ENCODE peak calls at places on chromosomes 2 and 18, in seven cellular contexts. Z, Y, D, U, M, P and C are unnamed samples.

GRCh38 chr2:62348700-62349099 is 152.8 kb downstream of the B3GNT2 start:
- DNase-seq in Z (no peak), Y (no peak), D (peak; percentile 84), U (no peak), M (no peak), P (no peak), C (no peak)

GRCh38 chr2:75709297-75709696 is 1.4 kb downstream of the GCFC2 start:
- DNase-seq in Z (no peak), Y (no peak), D (peak; percentile 17), U (no peak), M (no peak), P (no peak), C (no peak)

GRCh38 chr2:92072461-92073035 is 2798.7 kb upstream of the TEKT4 start:
- DNase-seq in Z (peak; percentile 31), Y (no peak), D (no peak), U (no peak), M (peak; percentile 2), P (no peak), C (no peak)

GRCh38 chr2:127651987-127652550 is 6.1 kb downstream of the GPR17 start:
- DNase-seq in Z (peak; percentile 93), Y (no peak), D (no peak), U (no peak), M (peak; percentile 63), P (no peak), C (no peak)

GRCh38 chr2:227374158-227374557 is 4.9 kb downstream of the TM4SF20 start:
- DNase-seq in Z (no peak), Y (peak; percentile 74), D (peak; percentile 47), U (no peak), M (no peak), P (no peak), C (no peak)

GRCh38 chr2:25977768-25978167 is 4.5 kb downstream of the KIF3C start:
- DNase-seq in Z (no peak), Y (no peak), D (no peak), U (no peak), M (no peak), P (no peak), C (no peak)

GRCh38 chr2:173090291-173090877 is 14.7 kb downstream of the MAP3K20 start:
- DNase-seq in Z (no peak), Y (no peak), D (no peak), U (no peak), M (no peak), P (no peak), C (no peak)

GRCh38 chr2:27496357-27497287 is at the start of gene GCKR:
- DNase-seq in Z (no peak), Y (peak; percentile 21), D (no peak), U (no peak), M (peak; percentile 68), P (peak; percentile 72), C (no peak)

GRCh38 chr2:158204741-158205165 is 103.1 kb downstream of the UPP2 start:
- DNase-seq in Z (no peak), Y (no peak), D (peak; percentile 12), U (no peak), M (no peak), P (no peak), C (peak; percentile 79)

GRCh38 chr18:36899289-36899688 is 70.4 kb downstream of the KIAA1328 start:
- DNase-seq in Z (no peak), Y (no peak), D (peak; percentile 56), U (no peak), M (peak; percentile 11), P (no peak), C (no peak)

GRCh38 chr2:177671662-177672061 is 279.1 kb downstream of the AGPS start:
- DNase-seq in Z (no peak), Y (no peak), D (no peak), U (no peak), M (no peak), P (no peak), C (no peak)

GRCh38 chr2:177676636-177677035 is 284.1 kb downstream of the AGPS start:
- DNase-seq in Z (no peak), Y (no peak), D (no peak), U (no peak), M (no peak), P (no peak), C (no peak)

GRCh38 chr2:177675256-177676220 is 283.0 kb downstream of the AGPS start:
- DNase-seq in Z (no peak), Y (no peak), D (no peak), U (no peak), M (no peak), P (no peak), C (no peak)

GRCh38 chr2:177670791-177671528 is 278.4 kb downstream of the AGPS start:
- DNase-seq in Z (no peak), Y (no peak), D (peak; percentile 19), U (no peak), M (no peak), P (no peak), C (no peak)

GRCh38 chr2:177673602-177674595 is 281.3 kb downstream of the AGPS start:
- DNase-seq in Z (no peak), Y (no peak), D (no peak), U (no peak), M (no peak), P (no peak), C (no peak)
- TF ChIP-seq CTCF in Z (no peak), Y (no peak), D (no peak), U (no peak), M (no peak), P (peak; percentile 16), C (peak; percentile 20)

GRCh38 chr2:6103949-6104348 is 411.8 kb downstream of the SOX11 start:
- DNase-seq in Z (no peak), Y (no peak), D (peak; percentile 26), U (no peak), M (no peak), P (peak; percentile 63), C (no peak)
- TF ChIP-seq CTCF in Z (no peak), Y (no peak), D (peak; percentile 20), U (no peak), M (no peak), P (no peak), C (no peak)

DNA sequence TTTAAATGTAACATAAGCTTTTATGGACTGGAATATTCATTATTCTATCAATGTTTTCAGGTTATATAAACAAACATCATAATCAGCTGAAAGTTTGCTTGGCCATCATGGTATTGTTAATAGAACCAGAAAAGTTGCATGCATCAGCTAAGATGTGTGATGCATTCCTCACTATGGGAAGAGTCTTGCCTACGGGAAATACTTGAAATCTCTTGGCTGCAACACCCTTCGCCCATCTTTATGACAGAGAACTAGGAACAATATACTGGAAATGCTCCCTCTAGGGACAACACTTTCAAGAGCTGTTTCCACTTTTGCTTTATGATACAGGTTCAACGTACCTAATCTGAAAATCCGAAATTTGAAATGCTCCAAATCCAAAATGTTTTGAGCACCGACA is 1390.8 kb downstream of the DPP10 start:
- DNase-seq in Z (no peak), Y (no peak), D (no peak), U (no peak), M (no peak), P (no peak), C (no peak)
- TF ChIP-seq CTCF in Z (no peak), Y (no peak), D (no peak), U (no peak), M (no peak), P (no peak), C (no peak)

GRCh38 chr2:159939946-159940345 is 122.5 kb downstream of the PLA2R1 start:
- DNase-seq in Z (no peak), Y (no peak), D (peak; percentile 60), U (no peak), M (peak; percentile 18), P (peak; percentile 18), C (no peak)
- TF ChIP-seq CTCF in Z (peak; percentile 48), Y (peak; percentile 34), D (peak; percentile 38), U (no peak), M (peak; percentile 44), P (no peak), C (peak; percentile 70)